ENCODE peak calls at places on chromosomes 3 and 15, in six cellular contexts. X, G, P, M, D and N are unnamed samples.
A peak's percentile ranks its signal among the peaks of the same experiment; 100 is the strongest.

GRCh38 chr15:100612539-100612938 is 10.2 kb downstream of the ASB7 start:
- DNase-seq in X (no peak), G (no peak), P (no peak), M (no peak), D (no peak), N (no peak)

GRCh38 chr3:197541756-197542539 is 13.8 kb downstream of the BDH1 start:
- DNase-seq in X (peak; percentile 77), G (no peak), P (peak; percentile 66), M (peak; percentile 81), D (no peak), N (no peak)

GRCh38 chr15:31489801-31490646 is 163.4 kb downstream of the KLF13 start:
- DNase-seq in X (no peak), G (peak; percentile 33), P (peak; percentile 55), M (no peak), D (peak; percentile 55), N (no peak)

GRCh38 chr3:77053769-77054168 is 13.9 kb downstream of the ROBO2 start:
- DNase-seq in X (no peak), G (no peak), P (no peak), M (no peak), D (no peak), N (no peak)

GRCh38 chr3:115835946-115836345 is 212.6 kb downstream of the GAP43 start:
- DNase-seq in X (no peak), G (no peak), P (no peak), M (no peak), D (no peak), N (no peak)

GRCh38 chr3:23668430-23668904 is 137.3 kb upstream of the UBE2E1 start:
- DNase-seq in X (no peak), G (no peak), P (peak; percentile 7), M (no peak), D (no peak), N (no peak)

GRCh38 chr3:83601704-83602103 is 1357.1 kb upstream of the CADM2 start:
- DNase-seq in X (no peak), G (no peak), P (no peak), M (no peak), D (no peak), N (no peak)

GRCh38 chr15:40081691-40082194 is 26.9 kb downstream of the BMF start:
- DNase-seq in X (peak; percentile 73), G (no peak), P (peak; percentile 77), M (peak; percentile 76), D (no peak), N (peak; percentile 86)

GRCh38 chr3:157086775-157087174 is 73.2 kb downstream of the CCNL1 start:
- DNase-seq in X (no peak), G (no peak), P (no peak), M (no peak), D (no peak), N (no peak)

GRCh38 chr3:97971679-97972567 is at the start of gene RIOX2:
- DNase-seq in X (peak; percentile 83), G (peak; percentile 60), P (peak; percentile 79), M (peak; percentile 87), D (peak; percentile 90), N (peak; percentile 88)

GRCh38 chr3:632571-633170 is 436.1 kb downstream of the CHL1 start:
- DNase-seq in X (peak; percentile 23), G (no peak), P (peak; percentile 52), M (no peak), D (peak; percentile 11), N (no peak)

GRCh38 chr15:101028772-101029438 is 109.7 kb downstream of the LRRK1 start:
- DNase-seq in X (no peak), G (no peak), P (no peak), M (no peak), D (no peak), N (peak; percentile 20)

GRCh38 chr3:80350771-80351170 is 583.0 kb upstream of the ROBO1 start:
- DNase-seq in X (no peak), G (no peak), P (no peak), M (no peak), D (no peak), N (no peak)

GRCh38 chr3:169923189-169923588 is 11.8 kb downstream of the SAMD7 start:
- DNase-seq in X (peak; percentile 76), G (no peak), P (peak; percentile 98), M (peak; percentile 58), D (no peak), N (peak; percentile 88)

GRCh38 chr15:37764733-37765191 is 169.7 kb upstream of the TMCO5A start:
- DNase-seq in X (no peak), G (no peak), P (peak; percentile 43), M (no peak), D (peak; percentile 20), N (no peak)

GRCh38 chr3:194840661-194841514 is 155.2 kb downstream of the FAM43A start:
- DNase-seq in X (peak; percentile 78), G (no peak), P (peak; percentile 92), M (no peak), D (no peak), N (peak; percentile 69)

GRCh38 chr3:24830230-24831152 is 335.8 kb upstream of the THRB start:
- DNase-seq in X (peak; percentile 26), G (no peak), P (no peak), M (peak; percentile 45), D (no peak), N (no peak)